ENCODE peak calls at places on chromosomes 3 and 15, in ten cellular contexts. B, E, G, S, C, D, P, Q, V and T are unnamed samples.
A peak's percentile ranks its signal among the peaks of the same experiment; 100 is the strongest.

GRCh38 chr3:5198986-5199731 is 11.7 kb downstream of the EDEM1 start:
- DNase-seq in B (no peak), E (no peak), G (no peak), S (no peak), C (no peak), D (no peak), P (no peak), Q (no peak), V (no peak), T (no peak)

GRCh38 chr3:182364723-182365650 is 428.3 kb upstream of the ATP11B start:
- DNase-seq in B (peak; percentile 98), E (no peak), G (no peak), S (no peak), C (peak; percentile 18), D (peak; percentile 95), P (no peak), Q (no peak), V (no peak), T (peak; percentile 76)

GRCh38 chr3:13883681-13884080 is 3.8 kb upstream of the WNT7A start:
- DNase-seq in B (no peak), E (no peak), G (no peak), S (no peak), C (no peak), D (no peak), P (no peak), Q (no peak), V (no peak), T (no peak)

GRCh38 chr15:36590838-36591237 is 11.4 kb downstream of the CDIN1 start:
- DNase-seq in B (no peak), E (peak; percentile 87), G (no peak), S (no peak), C (no peak), D (no peak), P (no peak), Q (peak; percentile 82), V (no peak), T (peak; percentile 50)

GRCh38 chr3:116256843-116257485 is 188.3 kb downstream of the LSAMP start:
- DNase-seq in B (no peak), E (no peak), G (no peak), S (no peak), C (no peak), D (no peak), P (no peak), Q (no peak), V (peak; percentile 54), T (peak; percentile 21)

GRCh38 chr15:70258369-70259029 is 160.8 kb upstream of the TLE3 start:
- DNase-seq in B (no peak), E (peak; percentile 16), G (no peak), S (peak; percentile 42), C (no peak), D (no peak), P (peak; percentile 62), Q (no peak), V (no peak), T (no peak)

GRCh38 chr3:129233538-129233937 is 15.9 kb upstream of the COPG1 start:
- DNase-seq in B (no peak), E (no peak), G (no peak), S (peak; percentile 54), C (no peak), D (no peak), P (no peak), Q (no peak), V (no peak), T (no peak)

GRCh38 chr3:177521305-177521704 is 324.0 kb upstream of the TBL1XR1 start:
- DNase-seq in B (no peak), E (no peak), G (no peak), S (peak; percentile 72), C (no peak), D (no peak), P (peak; percentile 67), Q (no peak), V (no peak), T (no peak)

GRCh38 chr3:193826126-193826795 is 233.3 kb downstream of the OPA1 start:
- DNase-seq in B (no peak), E (peak; percentile 39), G (no peak), S (no peak), C (peak; percentile 11), D (no peak), P (no peak), Q (no peak), V (peak; percentile 88), T (peak; percentile 69)